ENCODE peak calls at places on chromosomes 3 and 15, in six cellular contexts. One of them, this sample, is unnamed.
A peak's percentile ranks its signal among the peaks of the same experiment; 100 is the strongest.

GRCh38 chr15:92906563-92907081 is 6.5 kb downstream of the CHD2 start:
- DNase-seq in H1: no peak
- DNase-seq in spleen: no peak
- DNase-seq in stomach: no peak
- DNase-seq in GM23338: no peak
- DNase-seq in HCT116: peak; percentile 73
- DNase-seq in this sample: no peak

GRCh38 chr15:43912991-43913927 is 86.5 kb downstream of the WDR76 start:
- DNase-seq in GM23338: no peak
- DNase-seq in stomach: no peak
- DNase-seq in HCT116: peak; percentile 92
- DNase-seq in spleen: no peak
- DNase-seq in H1: peak; percentile 21
- DNase-seq in this sample: no peak

GRCh38 chr3:16455001-16455400 is 58.5 kb downstream of the RFTN1 start:
- DNase-seq in spleen: no peak
- DNase-seq in GM23338: no peak
- DNase-seq in HCT116: no peak
- DNase-seq in stomach: no peak
- DNase-seq in H1: no peak
- DNase-seq in this sample: no peak

GRCh38 chr3:185199671-185200070 is 46.8 kb upstream of the C3orf70 start:
- DNase-seq in stomach: no peak
- DNase-seq in HCT116: no peak
- DNase-seq in H1: no peak
- DNase-seq in spleen: no peak
- DNase-seq in GM23338: peak; percentile 19
- DNase-seq in this sample: no peak

GRCh38 chr3:155629006-155629405 is 115.9 kb downstream of the PLCH1 start:
- DNase-seq in HCT116: no peak
- DNase-seq in H1: no peak
- DNase-seq in stomach: no peak
- DNase-seq in spleen: no peak
- DNase-seq in GM23338: no peak
- DNase-seq in this sample: no peak

GRCh38 chr15:69554321-69554961 is 101.8 kb downstream of the RPLP1 start:
- DNase-seq in GM23338: no peak
- DNase-seq in HCT116: no peak
- DNase-seq in stomach: peak; percentile 40
- DNase-seq in H1: no peak
- DNase-seq in spleen: no peak
- DNase-seq in this sample: no peak

GRCh38 chr3:194101592-194102432 is 34.1 kb upstream of the HES1 start:
- DNase-seq in H1: no peak
- DNase-seq in HCT116: no peak
- DNase-seq in GM23338: no peak
- DNase-seq in stomach: peak; percentile 58
- DNase-seq in spleen: no peak
- DNase-seq in this sample: no peak

GRCh38 chr3:195030791-195031321 is 240.1 kb downstream of the XXYLT1 start:
- DNase-seq in spleen: no peak
- DNase-seq in stomach: no peak
- DNase-seq in H1: no peak
- DNase-seq in GM23338: no peak
- DNase-seq in HCT116: no peak
- DNase-seq in this sample: no peak

GRCh38 chr3:141060287-141060686 is 9.1 kb downstream of the SPSB4 start:
- DNase-seq in GM23338: no peak
- DNase-seq in spleen: no peak
- DNase-seq in stomach: no peak
- DNase-seq in H1: no peak
- DNase-seq in HCT116: no peak
- DNase-seq in this sample: no peak

GRCh38 chr3:134476977-134477376 is 8.8 kb downstream of the ANAPC13 start:
- DNase-seq in stomach: no peak
- DNase-seq in H1: no peak
- DNase-seq in GM23338: no peak
- DNase-seq in spleen: no peak
- DNase-seq in HCT116: no peak
- DNase-seq in this sample: no peak

GRCh38 chr3:88180398-88180999 is 30.7 kb downstream of the C3orf38 start:
- DNase-seq in spleen: no peak
- DNase-seq in stomach: no peak
- DNase-seq in GM23338: peak; percentile 65
- DNase-seq in HCT116: peak; percentile 10
- DNase-seq in H1: no peak
- DNase-seq in this sample: peak; percentile 86

GRCh38 chr3:16503191-16503776 is 10.2 kb downstream of the RFTN1 start:
- DNase-seq in spleen: no peak
- DNase-seq in H1: no peak
- DNase-seq in GM23338: no peak
- DNase-seq in stomach: no peak
- DNase-seq in HCT116: no peak
- DNase-seq in this sample: no peak

GRCh38 chr15:100880139-100880896 is 687 bp downstream of the ALDH1A3 start:
- DNase-seq in HCT116: no peak
- DNase-seq in stomach: no peak
- DNase-seq in H1: no peak
- DNase-seq in spleen: no peak
- DNase-seq in GM23338: peak; percentile 63
- DNase-seq in this sample: no peak

GRCh38 chr15:100879046-100879445 is 585 bp upstream of the ALDH1A3 start:
- DNase-seq in GM23338: peak; percentile 55
- DNase-seq in H1: no peak
- DNase-seq in HCT116: no peak
- DNase-seq in stomach: no peak
- DNase-seq in spleen: no peak
- DNase-seq in this sample: no peak

GRCh38 chr15:100879461-100880138 is at the start of gene ALDH1A3:
- DNase-seq in GM23338: peak; percentile 56
- DNase-seq in stomach: no peak
- DNase-seq in spleen: no peak
- DNase-seq in H1: no peak
- DNase-seq in HCT116: peak; percentile 39
- DNase-seq in this sample: no peak

GRCh38 chr15:100880897-100881242 is 1.2 kb downstream of the ALDH1A3 start:
- DNase-seq in spleen: no peak
- DNase-seq in H1: no peak
- DNase-seq in HCT116: no peak
- DNase-seq in stomach: no peak
- DNase-seq in GM23338: no peak
- DNase-seq in this sample: no peak

DNA sequence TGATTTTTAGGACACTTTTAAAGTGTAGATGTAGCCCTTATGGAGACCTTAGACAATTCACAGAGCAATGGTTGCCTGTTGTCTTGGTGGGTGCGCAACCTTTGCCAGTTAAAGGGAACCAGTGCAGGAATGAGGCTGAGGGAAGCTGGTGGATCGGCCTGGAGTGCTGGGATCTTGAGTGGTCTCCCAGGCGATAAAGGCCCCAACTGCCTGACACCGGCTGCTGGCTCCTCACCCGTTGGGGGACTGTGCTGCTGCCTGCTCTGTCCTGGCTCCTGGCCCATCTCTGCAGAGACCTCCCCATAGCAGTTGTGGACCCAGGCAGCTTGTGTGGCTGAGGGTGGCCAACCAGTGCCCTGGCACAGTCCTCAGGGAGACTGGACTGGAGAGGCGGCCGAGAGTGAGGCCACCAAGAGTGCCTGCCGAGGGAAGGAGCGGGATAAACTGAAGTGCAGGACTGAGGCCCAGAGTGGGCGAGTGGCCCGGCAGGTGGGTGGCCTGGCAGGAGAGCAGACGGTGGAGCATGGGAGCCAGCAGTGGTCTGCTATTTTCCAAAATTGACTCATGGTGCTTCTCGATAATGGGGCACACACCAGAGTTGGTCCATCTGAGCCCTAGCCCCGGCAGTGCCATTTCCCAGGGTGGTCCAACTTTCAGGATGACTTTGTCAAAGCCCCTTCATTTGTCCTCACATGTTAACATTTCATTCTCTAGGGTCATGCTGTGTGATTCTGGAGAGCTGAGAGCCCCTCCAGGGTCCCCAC is 2.1 kb downstream of the ALDH1A3 start:
- DNase-seq in GM23338: no peak
- DNase-seq in HCT116: no peak
- DNase-seq in spleen: no peak
- DNase-seq in H1: no peak
- DNase-seq in stomach: no peak
- DNase-seq in this sample: no peak
- TF ChIP-seq POLR2AphosphoS5 in GM23338: no peak
- TF ChIP-seq POLR2AphosphoS5 in HCT116: no peak
- TF ChIP-seq POLR2AphosphoS5 in spleen: no peak
- TF ChIP-seq POLR2AphosphoS5 in H1: no peak
- TF ChIP-seq POLR2AphosphoS5 in stomach: no peak
- TF ChIP-seq POLR2AphosphoS5 in this sample: no peak

GRCh38 chr3:114650808-114651207 is 357.0 kb downstream of the TIGIT start:
- DNase-seq in H1: no peak
- DNase-seq in stomach: no peak
- DNase-seq in spleen: no peak
- DNase-seq in GM23338: no peak
- DNase-seq in HCT116: peak; percentile 88
- DNase-seq in this sample: no peak
- TF ChIP-seq POLR2AphosphoS5 in H1: no peak
- TF ChIP-seq POLR2AphosphoS5 in stomach: no peak
- TF ChIP-seq POLR2AphosphoS5 in spleen: no peak
- TF ChIP-seq POLR2AphosphoS5 in GM23338: no peak
- TF ChIP-seq POLR2AphosphoS5 in HCT116: peak; percentile 54
- TF ChIP-seq POLR2AphosphoS5 in this sample: no peak

GRCh38 chr3:175274474-175275218 is 415.5 kb downstream of the NAALADL2 start:
- DNase-seq in GM23338: no peak
- DNase-seq in stomach: no peak
- DNase-seq in spleen: no peak
- DNase-seq in H1: no peak
- DNase-seq in HCT116: no peak
- DNase-seq in this sample: no peak

GRCh38 chr3:175273573-175273972 is 414.4 kb downstream of the NAALADL2 start:
- DNase-seq in HCT116: no peak
- DNase-seq in GM23338: no peak
- DNase-seq in spleen: no peak
- DNase-seq in stomach: no peak
- DNase-seq in H1: no peak
- DNase-seq in this sample: no peak

GRCh38 chr3:175270199-175270837 is 411.2 kb downstream of the NAALADL2 start:
- DNase-seq in GM23338: peak; percentile 9
- DNase-seq in spleen: no peak
- DNase-seq in H1: no peak
- DNase-seq in HCT116: no peak
- DNase-seq in stomach: no peak
- DNase-seq in this sample: peak; percentile 99

GRCh38 chr3:175269394-175269793 is 410.3 kb downstream of the NAALADL2 start:
- DNase-seq in stomach: no peak
- DNase-seq in H1: no peak
- DNase-seq in GM23338: no peak
- DNase-seq in spleen: no peak
- DNase-seq in HCT116: no peak
- DNase-seq in this sample: no peak

GRCh38 chr3:175274056-175274455 is 414.9 kb downstream of the NAALADL2 start:
- DNase-seq in spleen: no peak
- DNase-seq in HCT116: no peak
- DNase-seq in H1: no peak
- DNase-seq in stomach: no peak
- DNase-seq in GM23338: no peak
- DNase-seq in this sample: no peak
- TF ChIP-seq POLR2AphosphoS5 in spleen: no peak
- TF ChIP-seq POLR2AphosphoS5 in HCT116: no peak
- TF ChIP-seq POLR2AphosphoS5 in H1: no peak
- TF ChIP-seq POLR2AphosphoS5 in stomach: no peak
- TF ChIP-seq POLR2AphosphoS5 in GM23338: no peak
- TF ChIP-seq POLR2AphosphoS5 in this sample: no peak

DNA sequence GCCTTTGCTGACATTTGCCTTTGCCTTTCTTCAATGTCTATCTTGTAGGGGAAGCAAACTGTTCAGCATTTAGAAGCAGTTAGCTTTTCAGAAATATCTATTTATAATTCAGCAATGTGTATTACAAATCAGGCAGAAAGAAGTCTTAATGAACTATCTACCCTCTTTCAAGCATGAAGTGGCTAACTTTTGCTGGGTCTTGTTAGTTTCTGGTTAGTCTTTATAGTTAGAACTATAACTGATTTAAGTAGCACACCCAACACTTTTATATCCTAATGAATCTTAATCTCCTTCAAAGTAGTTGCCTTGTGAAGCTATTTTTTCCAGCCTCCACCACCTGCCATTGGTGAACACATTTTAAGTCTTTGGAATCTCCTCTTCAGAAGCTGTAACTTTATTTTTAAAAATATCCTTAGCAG is 13.3 kb downstream of the CCNL1 start:
- DNase-seq in H1: no peak
- DNase-seq in stomach: no peak
- DNase-seq in HCT116: no peak
- DNase-seq in GM23338: no peak
- DNase-seq in spleen: no peak
- DNase-seq in this sample: no peak
- TF ChIP-seq POLR2AphosphoS5 in H1: no peak
- TF ChIP-seq POLR2AphosphoS5 in stomach: no peak
- TF ChIP-seq POLR2AphosphoS5 in HCT116: no peak
- TF ChIP-seq POLR2AphosphoS5 in GM23338: no peak
- TF ChIP-seq POLR2AphosphoS5 in spleen: no peak
- TF ChIP-seq POLR2AphosphoS5 in this sample: no peak

This sample was measured in SK-N-MC.